ENCODE peak calls at places on chromosomes 1 and 21, in ten cellular contexts. U is HepG2, H is ovary, A is right lobe of liver, Q is K562, J is A549, G is heart left ventricle, N is tibial nerve, B is body of pancreas, K is thyroid gland. F is an unnamed sample.

GRCh38 chr1:247409869-247410544 is 6.0 kb upstream of the NLRP3 start:
- DNase-seq in U (no peak), H (no peak), A (no peak), Q (no peak), J (no peak), G (no peak), N (no peak), B (no peak), K (no peak), F (no peak)

GRCh38 chr1:228778466-228778865 is 43.2 kb downstream of the RHOU start:
- DNase-seq in U (no peak), H (no peak), A (no peak), Q (no peak), J (no peak), G (no peak), N (no peak), B (no peak), K (no peak), F (no peak)

GRCh38 chr1:5164155-5164554 is 509.7 kb downstream of the AJAP1 start:
- DNase-seq in U (no peak), H (no peak), A (no peak), Q (no peak), J (no peak), G (no peak), N (no peak), B (no peak), K (no peak), F (no peak)

GRCh38 chr21:44626262-44626661 is 631 bp upstream of the KRTAP10-9 start:
- DNase-seq in U (no peak), H (no peak), A (no peak), Q (no peak), J (no peak), G (no peak), N (no peak), B (no peak), K (no peak), F (no peak)

GRCh38 chr21:38912789-38913119 is 107.0 kb downstream of the ETS2 start:
- DNase-seq in U (no peak), H (no peak), A (no peak), Q (no peak), J (no peak), G (no peak), N (no peak), B (no peak), K (no peak), F (no peak)

GRCh38 chr1:201024251-201024998 is 911 bp upstream of the KIF21B start:
- DNase-seq in U (peak), H (peak), A (no peak), Q (peak), J (no peak), G (no peak), N (no peak), B (no peak), K (no peak), F (no peak)

GRCh38 chr1:2104621-2105427 is 54.6 kb downstream of the PRKCZ start:
- DNase-seq in U (peak), H (no peak), A (no peak), Q (peak), J (no peak), G (no peak), N (no peak), B (peak), K (peak), F (no peak)

GRCh38 chr1:89365206-89365605 is 1.3 kb downstream of the GBP6 start:
- DNase-seq in U (no peak), H (no peak), A (no peak), Q (no peak), J (no peak), G (no peak), N (no peak), B (no peak), K (no peak), F (no peak)

GRCh38 chr1:244012232-244012631 is 38.9 kb upstream of the ZBTB18 start:
- DNase-seq in U (no peak), H (peak), A (no peak), Q (no peak), J (no peak), G (no peak), N (no peak), B (no peak), K (no peak), F (no peak)

GRCh38 chr1:46285730-46286477 is 17.5 kb downstream of the LRRC41 start:
- DNase-seq in U (no peak), H (no peak), A (no peak), Q (no peak), J (no peak), G (no peak), N (no peak), B (no peak), K (no peak), F (no peak)

GRCh38 chr21:38322551-38322950 is 65.8 kb downstream of the KCNJ15 start:
- DNase-seq in U (no peak), H (no peak), A (no peak), Q (no peak), J (no peak), G (no peak), N (no peak), B (no peak), K (no peak), F (no peak)

DNA sequence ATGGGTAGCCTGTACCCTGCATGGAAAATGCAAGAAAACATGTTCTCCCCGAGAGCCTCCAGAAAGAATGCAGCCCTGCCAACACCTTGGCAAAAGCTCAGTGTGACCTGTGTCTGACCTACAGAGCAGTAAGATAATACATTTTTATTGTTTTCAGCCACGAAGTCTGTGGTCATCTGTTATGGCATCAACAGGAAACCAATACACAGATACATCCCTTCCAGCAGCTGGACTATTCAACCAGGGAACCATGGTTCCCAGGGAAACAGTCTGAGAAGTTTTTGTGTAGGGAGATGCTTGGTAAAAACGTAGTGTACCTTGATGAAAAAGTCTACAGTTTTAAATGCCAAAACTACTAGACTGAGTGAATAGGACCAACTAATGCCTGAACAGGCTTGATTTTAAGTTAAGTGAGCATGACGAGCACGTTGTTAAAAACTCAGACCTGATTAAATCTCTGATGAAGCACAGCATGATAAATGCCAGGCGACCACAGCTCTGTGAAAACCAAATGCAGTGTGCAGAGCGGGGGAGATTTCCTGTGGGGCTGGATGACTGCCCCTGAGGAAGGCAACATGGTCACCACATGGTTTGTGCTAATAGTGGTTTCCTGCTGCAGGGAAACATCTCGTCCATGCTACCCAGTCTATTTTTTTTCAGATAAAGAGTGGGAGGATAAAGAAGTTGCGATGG is 228.9 kb downstream of the TNR start:
- DNase-seq in U (no peak), H (no peak), A (no peak), Q (no peak), J (no peak), G (peak), N (no peak), B (no peak), K (peak), F (no peak)
- TF ChIP-seq POLR2A in U (no peak), H (no peak), A (no peak), Q (no peak), J (no peak), G (no peak), N (no peak), B (no peak), K (no peak), F (no peak)

GRCh38 chr1:8182034-8182761 is 135.7 kb upstream of the SLC45A1 start:
- DNase-seq in U (peak), H (no peak), A (no peak), Q (no peak), J (peak), G (no peak), N (no peak), B (peak), K (no peak), F (no peak)
- TF ChIP-seq POLR2A in U (no peak), H (no peak), A (no peak), Q (no peak), J (no peak), G (no peak), N (no peak), B (no peak), K (no peak), F (no peak)

GRCh38 chr1:58784758-58785423 is 1.0 kb upstream of the JUN start:
- DNase-seq in U (peak), H (peak), A (peak), Q (peak), J (peak), G (peak), N (peak), B (peak), K (peak), F (peak)
- TF ChIP-seq POLR2A in U (no peak), H (peak), A (peak), Q (no peak), J (no peak), G (peak), N (peak), B (no peak), K (peak), F (peak)

DNA sequence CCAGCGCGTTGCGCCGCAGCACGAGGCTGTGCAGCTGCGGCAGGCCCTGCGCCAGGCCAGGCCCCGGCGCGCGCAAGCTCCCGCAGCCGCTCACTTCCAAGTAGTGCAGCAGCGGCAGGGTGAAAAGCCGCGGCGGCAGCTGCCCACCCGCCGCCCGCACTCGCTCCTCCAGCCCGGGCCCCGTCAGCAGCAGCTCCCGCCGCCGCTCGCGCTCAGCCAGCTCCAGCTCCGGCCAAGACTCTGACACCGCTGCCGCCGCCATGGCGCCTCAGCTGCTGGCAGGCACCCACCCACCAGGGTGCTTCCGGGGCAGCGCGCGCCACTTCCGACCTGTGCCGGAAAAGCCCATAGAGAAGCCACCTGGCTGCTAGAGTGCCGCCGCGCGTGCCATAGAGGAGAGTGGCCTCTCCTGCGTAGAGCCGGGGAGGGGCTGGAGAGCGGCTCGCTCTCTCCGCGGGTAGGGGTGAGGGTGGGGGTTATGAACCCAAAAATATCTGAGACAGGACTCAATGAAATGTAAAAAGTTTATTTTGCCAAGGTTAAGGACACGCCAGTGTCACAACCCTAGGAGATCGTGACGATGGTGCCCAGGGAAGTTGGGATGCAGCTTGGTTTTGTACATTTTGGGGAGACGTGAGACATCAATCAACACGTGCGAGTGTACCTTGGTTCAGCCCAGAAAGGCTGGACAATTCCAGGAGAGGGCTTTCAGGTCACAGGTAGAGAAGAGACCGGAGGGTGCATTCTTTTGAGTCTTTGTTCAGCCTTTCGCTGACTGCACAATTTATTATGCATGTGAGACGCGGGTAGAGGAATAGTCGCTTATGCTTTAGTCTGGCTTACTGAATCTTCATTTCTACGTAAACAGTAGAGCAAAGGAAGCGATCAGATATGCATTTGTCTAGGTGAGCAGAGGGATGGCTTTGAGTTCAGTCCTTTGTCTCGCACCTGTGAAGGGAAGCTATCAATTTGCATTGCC is at the start of gene LRRC47:
- DNase-seq in U (peak), H (peak), A (peak), Q (peak), J (peak), G (peak), N (peak), B (peak), K (peak), F (peak)
- TF ChIP-seq POLR2A in U (peak), H (peak), A (peak), Q (peak), J (peak), G (peak), N (peak), B (peak), K (peak), F (peak)

DNA sequence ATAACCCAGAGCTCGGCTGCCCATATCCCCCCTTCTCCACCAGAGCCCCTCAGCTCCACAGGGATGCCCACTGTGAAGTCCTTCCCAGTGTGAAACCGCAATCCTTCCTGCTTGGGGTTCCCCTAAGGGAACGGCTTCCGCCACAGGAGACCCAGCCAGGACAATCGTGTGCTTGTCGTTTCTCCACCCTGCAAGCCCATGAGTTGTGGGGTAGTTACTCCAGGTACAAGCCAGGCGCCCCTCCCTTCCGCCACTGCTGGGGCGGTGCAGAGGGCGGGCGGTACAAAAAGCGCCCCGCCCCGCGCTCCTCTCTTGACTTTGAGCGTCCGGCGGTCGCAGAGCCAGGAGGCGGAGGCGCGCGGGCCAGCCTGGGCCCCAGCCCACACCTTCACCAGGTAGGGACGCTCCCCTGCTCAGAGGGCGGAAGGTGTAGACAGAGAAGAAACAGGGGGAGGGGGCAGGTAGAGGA is at the start of gene TINAGL1:
- DNase-seq in U (peak), H (peak), A (no peak), Q (peak), J (no peak), G (peak), N (no peak), B (peak), K (peak), F (no peak)
- TF ChIP-seq POLR2A in U (peak), H (peak), A (peak), Q (no peak), J (no peak), G (peak), N (peak), B (peak), K (peak), F (no peak)

DNA sequence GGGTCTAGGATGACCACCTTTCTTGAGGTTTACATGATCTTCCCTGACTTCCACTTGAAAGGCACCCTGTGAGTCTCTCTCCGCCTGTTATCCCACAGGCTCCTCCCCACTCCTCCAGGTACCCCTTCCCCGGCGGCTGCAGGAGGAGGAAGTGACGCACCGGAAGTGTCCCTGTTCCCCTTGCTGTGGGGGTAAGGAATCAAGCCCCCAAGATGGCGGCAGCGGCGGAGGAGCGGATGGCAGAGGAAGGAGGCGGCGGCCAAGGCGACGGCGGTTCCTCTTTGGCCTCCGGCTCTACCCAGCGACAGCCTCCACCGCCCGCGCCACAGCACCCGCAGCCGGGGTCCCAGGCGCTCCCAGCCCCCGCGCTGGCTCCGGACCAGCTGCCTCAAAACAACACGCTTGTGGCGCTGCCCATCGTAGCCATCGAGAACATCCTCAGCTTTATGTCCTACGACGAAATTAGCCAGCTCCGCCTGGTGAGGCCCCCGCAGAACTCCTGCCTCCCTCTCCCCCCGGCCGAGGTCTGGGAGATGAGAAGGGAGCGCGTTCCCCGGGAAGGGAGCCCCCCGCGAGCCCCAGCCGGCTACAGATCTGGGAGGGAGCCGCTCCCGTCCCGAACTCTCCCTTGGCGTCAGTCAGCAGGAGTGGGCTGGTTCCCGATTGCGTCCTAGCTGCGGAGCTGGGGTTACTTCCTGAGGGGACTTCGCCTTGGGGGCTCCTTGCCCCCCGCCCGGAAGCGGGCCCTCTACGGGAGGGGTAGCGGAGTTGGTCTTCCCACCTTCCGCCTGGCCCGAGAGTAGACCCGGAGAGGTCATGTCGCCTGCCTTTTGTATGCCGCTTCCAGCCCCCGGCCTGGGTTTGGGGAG is at the start of gene FBXO28:
- DNase-seq in U (peak), H (peak), A (peak), Q (peak), J (peak), G (peak), N (peak), B (peak), K (peak), F (peak)
- TF ChIP-seq POLR2A in U (peak), H (peak), A (peak), Q (peak), J (peak), G (peak), N (peak), B (peak), K (peak), F (peak)

F was measured in suprapubic skin.